ENCODE peak calls at places on chromosomes 1 and 21, in nine cellular contexts. R, M, F, W, D, Q, O, L and S are unnamed samples.

GRCh38 chr1:86380257-86380861 is 15.8 kb downstream of the ODF2L start:
- DNase-seq in R (no peak), M (no peak), F (no peak), W (peak), D (no peak), Q (peak), O (no peak), L (no peak), S (no peak)

GRCh38 chr1:8379513-8380186 is 61.7 kb downstream of the SLC45A1 start:
- DNase-seq in R (no peak), M (no peak), F (no peak), W (no peak), D (no peak), Q (no peak), O (no peak), L (no peak), S (no peak)

GRCh38 chr1:20100632-20101355 is 18.5 kb downstream of the PLA2G2D start:
- DNase-seq in R (peak), M (no peak), F (peak), W (peak), D (peak), Q (peak), O (no peak), L (peak), S (no peak)

GRCh38 chr1:150995896-150996295 is 10.8 kb downstream of the MINDY1 start:
- DNase-seq in R (no peak), M (no peak), F (peak), W (no peak), D (peak), Q (peak), O (no peak), L (no peak), S (no peak)

GRCh38 chr1:78825561-78825960 is 175.9 kb downstream of the IFI44 start:
- DNase-seq in R (no peak), M (no peak), F (no peak), W (no peak), D (no peak), Q (peak), O (no peak), L (no peak), S (no peak)

GRCh38 chr1:8238141-8239038 is 79.5 kb upstream of the SLC45A1 start:
- DNase-seq in R (no peak), M (no peak), F (no peak), W (no peak), D (no peak), Q (peak), O (peak), L (no peak), S (no peak)

GRCh38 chr1:223123238-223123976 is 19.6 kb downstream of the TLR5 start:
- DNase-seq in R (peak), M (no peak), F (peak), W (peak), D (peak), Q (peak), O (peak), L (no peak), S (peak)

GRCh38 chr1:113811353-113811887 is 856 bp downstream of the RSBN1 start:
- DNase-seq in R (peak), M (no peak), F (no peak), W (peak), D (no peak), Q (peak), O (no peak), L (peak), S (peak)

GRCh38 chr1:183834568-183834967 is 29.6 kb downstream of the RGL1 start:
- DNase-seq in R (no peak), M (no peak), F (no peak), W (no peak), D (no peak), Q (peak), O (no peak), L (no peak), S (no peak)

GRCh38 chr1:118298397-118298796 is 113.4 kb upstream of the SPAG17 start:
- DNase-seq in R (no peak), M (no peak), F (no peak), W (no peak), D (no peak), Q (no peak), O (no peak), L (no peak), S (no peak)

GRCh38 chr1:87292684-87293493 is 35.8 kb upstream of the LMO4 start:
- DNase-seq in R (peak), M (no peak), F (peak), W (peak), D (peak), Q (peak), O (peak), L (no peak), S (no peak)

GRCh38 chr1:198283222-198283621 is 126.4 kb downstream of the NEK7 start:
- DNase-seq in R (no peak), M (no peak), F (no peak), W (no peak), D (no peak), Q (no peak), O (no peak), L (no peak), S (no peak)

GRCh38 chr1:156499703-156500577 is 635 bp downstream of the MEF2D start:
- DNase-seq in R (peak), M (peak), F (peak), W (no peak), D (no peak), Q (no peak), O (no peak), L (peak), S (peak)

GRCh38 chr1:235236128-235236527 is 75.1 kb upstream of the RBM34 start:
- DNase-seq in R (no peak), M (no peak), F (no peak), W (no peak), D (no peak), Q (no peak), O (no peak), L (no peak), S (no peak)

GRCh38 chr21:17527240-17527639 is 14.4 kb downstream of the CXADR start:
- DNase-seq in R (no peak), M (no peak), F (peak), W (no peak), D (no peak), Q (peak), O (no peak), L (no peak), S (no peak)

GRCh38 chr1:36486436-36487335 is 4.0 kb upstream of the CSF3R start:
- DNase-seq in R (no peak), M (no peak), F (peak), W (no peak), D (peak), Q (no peak), O (no peak), L (peak), S (no peak)

GRCh38 chr1:205444931-205445652 is 10.8 kb downstream of the BLACAT1 start:
- DNase-seq in R (no peak), M (no peak), F (no peak), W (no peak), D (peak), Q (peak), O (no peak), L (peak), S (peak)

GRCh38 chr1:31297273-31298247 is 728 bp downstream of the ZCCHC17 start:
- DNase-seq in R (no peak), M (no peak), F (no peak), W (no peak), D (no peak), Q (peak), O (no peak), L (no peak), S (no peak)